ENCODE peak calls at places on chromosomes 1 and 21, in eight cellular contexts. N is GM04504; Y is memory B cell; V is hippocampal formation; J is GM19239; S is NCI-H1105; X is stimulated activated naive B cell treated with anti-CD40 and anti-IgM and Interleukin-4, amounts not matched to agents 10 μg/mL and 1 μg/mL and 100 μg/mL, for 72 hours; A is mesendoderm. M is an unnamed sample.

GRCh38 chr1:22472596-22472995 is 20.9 kb downstream of the ZBTB40 start:
- DNase-seq in N (peak; percentile 7), Y (no peak), V (no peak), J (no peak), S (no peak), X (no peak), A (no peak), M (no peak)

GRCh38 chr21:15141236-15141970 is 76.6 kb upstream of the NRIP1 start:
- DNase-seq in N (no peak), Y (no peak), V (no peak), J (no peak), S (peak; percentile 79), X (no peak), A (no peak), M (no peak)

GRCh38 chr1:226871636-226872327 is 1.4 kb downstream of the PSEN2 start:
- DNase-seq in N (no peak), Y (no peak), V (no peak), J (no peak), S (no peak), X (no peak), A (no peak), M (no peak)

GRCh38 chr1:47340227-47340626 is 6.6 kb downstream of the CMPK1 start:
- DNase-seq in N (no peak), Y (no peak), V (no peak), J (no peak), S (no peak), X (no peak), A (no peak), M (no peak)

GRCh38 chr1:6354659-6355317 is 38.8 kb downstream of the ACOT7 start:
- DNase-seq in N (no peak), Y (no peak), V (no peak), J (no peak), S (no peak), X (no peak), A (no peak), M (no peak)

GRCh38 chr1:61741682-61742619 is at the start of gene PATJ:
- DNase-seq in N (no peak), Y (peak; percentile 37), V (no peak), J (peak; percentile 77), S (peak; percentile 91), X (peak; percentile 43), A (peak; percentile 82), M (peak; percentile 78)

GRCh38 chr1:212782422-212783154 is 9.0 kb downstream of the NSL1 start:
- DNase-seq in N (no peak), Y (no peak), V (peak; percentile 6), J (no peak), S (peak; percentile 1), X (no peak), A (peak; percentile 32), M (no peak)

GRCh38 chr1:21200767-21201166 is 24.1 kb upstream of the EIF4G3 start:
- DNase-seq in N (no peak), Y (no peak), V (no peak), J (no peak), S (no peak), X (no peak), A (no peak), M (no peak)

GRCh38 chr1:970242-970972 is 4.1 kb downstream of the PLEKHN1 start:
- DNase-seq in N (no peak), Y (no peak), V (no peak), J (no peak), S (no peak), X (no peak), A (no peak), M (no peak)

GRCh38 chr1:116999596-116999995 is 2.0 kb upstream of the CD101 start:
- DNase-seq in N (no peak), Y (no peak), V (no peak), J (no peak), S (no peak), X (no peak), A (no peak), M (no peak)

GRCh38 chr1:245997471-245998258 is 509.4 kb downstream of the SMYD3 start:
- DNase-seq in N (no peak), Y (no peak), V (no peak), J (no peak), S (no peak), X (no peak), A (no peak), M (no peak)

M was measured in GM12891.